ENCODE peak calls at places on chromosome 5, in eight cellular contexts. One of them, this sample, is unnamed.

GRCh38 chr5:172531704-172532026 is 77.3 kb upstream of the SH3PXD2B start:
- DNase-seq in amniotic stem cell: no peak
- DNase-seq in effector CD4-positive, alpha-beta T cell: no peak
- DNase-seq in activated CD4-positive, alpha-beta T cell treated with anti-CD3 and anti-CD28 coated beads for 48 hours: no peak
- DNase-seq in occipital lobe: no peak
- DNase-seq in GM03348: peak; percentile 2
- DNase-seq in GM23248: no peak
- DNase-seq in LHCN-M2: no peak
- DNase-seq in this sample: no peak

GRCh38 chr5:39200081-39200480 is 19.3 kb downstream of the FYB1 start:
- DNase-seq in amniotic stem cell: no peak
- DNase-seq in effector CD4-positive, alpha-beta T cell: no peak
- DNase-seq in activated CD4-positive, alpha-beta T cell treated with anti-CD3 and anti-CD28 coated beads for 48 hours: peak; percentile 59
- DNase-seq in occipital lobe: no peak
- DNase-seq in GM03348: no peak
- DNase-seq in GM23248: no peak
- DNase-seq in LHCN-M2: no peak
- DNase-seq in this sample: no peak

GRCh38 chr5:162567644-162568043 is 500.1 kb downstream of the GABRG2 start:
- DNase-seq in amniotic stem cell: no peak
- DNase-seq in effector CD4-positive, alpha-beta T cell: no peak
- DNase-seq in activated CD4-positive, alpha-beta T cell treated with anti-CD3 and anti-CD28 coated beads for 48 hours: no peak
- DNase-seq in occipital lobe: no peak
- DNase-seq in GM03348: no peak
- DNase-seq in GM23248: no peak
- DNase-seq in LHCN-M2: no peak
- DNase-seq in this sample: no peak

GRCh38 chr5:154534457-154535050 is 56.5 kb upstream of the HAND1 start:
- DNase-seq in amniotic stem cell: no peak
- DNase-seq in effector CD4-positive, alpha-beta T cell: no peak
- DNase-seq in activated CD4-positive, alpha-beta T cell treated with anti-CD3 and anti-CD28 coated beads for 48 hours: no peak
- DNase-seq in occipital lobe: no peak
- DNase-seq in GM03348: no peak
- DNase-seq in GM23248: no peak
- DNase-seq in LHCN-M2: no peak
- DNase-seq in this sample: no peak

GRCh38 chr5:138338411-138339085 is 482 bp downstream of the FAM53C start:
- DNase-seq in amniotic stem cell: no peak
- DNase-seq in effector CD4-positive, alpha-beta T cell: no peak
- DNase-seq in activated CD4-positive, alpha-beta T cell treated with anti-CD3 and anti-CD28 coated beads for 48 hours: peak; percentile 18
- DNase-seq in occipital lobe: no peak
- DNase-seq in GM03348: no peak
- DNase-seq in GM23248: no peak
- DNase-seq in LHCN-M2: no peak
- DNase-seq in this sample: peak; percentile 38

GRCh38 chr5:78754655-78755054 is 106.1 kb upstream of the LHFPL2 start:
- DNase-seq in amniotic stem cell: no peak
- DNase-seq in effector CD4-positive, alpha-beta T cell: no peak
- DNase-seq in activated CD4-positive, alpha-beta T cell treated with anti-CD3 and anti-CD28 coated beads for 48 hours: no peak
- DNase-seq in occipital lobe: no peak
- DNase-seq in GM03348: no peak
- DNase-seq in GM23248: no peak
- DNase-seq in LHCN-M2: no peak
- DNase-seq in this sample: no peak

GRCh38 chr5:150487199-150488061 is 20.5 kb upstream of the NDST1 start:
- DNase-seq in amniotic stem cell: no peak
- DNase-seq in effector CD4-positive, alpha-beta T cell: no peak
- DNase-seq in activated CD4-positive, alpha-beta T cell treated with anti-CD3 and anti-CD28 coated beads for 48 hours: no peak
- DNase-seq in occipital lobe: no peak
- DNase-seq in GM03348: no peak
- DNase-seq in GM23248: peak; percentile 68
- DNase-seq in LHCN-M2: peak; percentile 72
- DNase-seq in this sample: peak; percentile 15

GRCh38 chr5:59042201-59042600 is 459.3 kb downstream of the RAB3C start:
- DNase-seq in amniotic stem cell: no peak
- DNase-seq in effector CD4-positive, alpha-beta T cell: no peak
- DNase-seq in activated CD4-positive, alpha-beta T cell treated with anti-CD3 and anti-CD28 coated beads for 48 hours: no peak
- DNase-seq in occipital lobe: no peak
- DNase-seq in GM03348: peak; percentile 24
- DNase-seq in GM23248: peak; percentile 68
- DNase-seq in LHCN-M2: peak; percentile 81
- DNase-seq in this sample: no peak

GRCh38 chr5:54659651-54660050 is 142.1 kb downstream of the SNX18 start:
- DNase-seq in amniotic stem cell: no peak
- DNase-seq in effector CD4-positive, alpha-beta T cell: no peak
- DNase-seq in activated CD4-positive, alpha-beta T cell treated with anti-CD3 and anti-CD28 coated beads for 48 hours: no peak
- DNase-seq in occipital lobe: no peak
- DNase-seq in GM03348: no peak
- DNase-seq in GM23248: peak; percentile 65
- DNase-seq in LHCN-M2: no peak
- DNase-seq in this sample: no peak

GRCh38 chr5:108642170-108642906 is 105.4 kb upstream of the FER start:
- DNase-seq in amniotic stem cell: no peak
- DNase-seq in effector CD4-positive, alpha-beta T cell: peak; percentile 7
- DNase-seq in activated CD4-positive, alpha-beta T cell treated with anti-CD3 and anti-CD28 coated beads for 48 hours: peak; percentile 69
- DNase-seq in occipital lobe: peak; percentile 47
- DNase-seq in GM03348: peak; percentile 72
- DNase-seq in GM23248: peak; percentile 71
- DNase-seq in LHCN-M2: peak; percentile 70
- DNase-seq in this sample: peak; percentile 50

GRCh38 chr5:139148306-139148705 is 49.9 kb downstream of the SIL1 start:
- DNase-seq in amniotic stem cell: no peak
- DNase-seq in effector CD4-positive, alpha-beta T cell: no peak
- DNase-seq in activated CD4-positive, alpha-beta T cell treated with anti-CD3 and anti-CD28 coated beads for 48 hours: no peak
- DNase-seq in occipital lobe: no peak
- DNase-seq in GM03348: no peak
- DNase-seq in GM23248: no peak
- DNase-seq in LHCN-M2: no peak
- DNase-seq in this sample: no peak

GRCh38 chr5:39928709-39929108 is 503.9 kb upstream of the DAB2 start:
- DNase-seq in amniotic stem cell: no peak
- DNase-seq in effector CD4-positive, alpha-beta T cell: no peak
- DNase-seq in activated CD4-positive, alpha-beta T cell treated with anti-CD3 and anti-CD28 coated beads for 48 hours: no peak
- DNase-seq in occipital lobe: no peak
- DNase-seq in GM03348: peak; percentile 8
- DNase-seq in GM23248: peak; percentile 54
- DNase-seq in LHCN-M2: no peak
- DNase-seq in this sample: no peak

GRCh38 chr5:180803181-180804128 is 849 bp upstream of the MGAT1 start:
- DNase-seq in amniotic stem cell: no peak
- DNase-seq in effector CD4-positive, alpha-beta T cell: peak; percentile 72
- DNase-seq in activated CD4-positive, alpha-beta T cell treated with anti-CD3 and anti-CD28 coated beads for 48 hours: peak; percentile 93
- DNase-seq in occipital lobe: no peak
- DNase-seq in GM03348: peak; percentile 48
- DNase-seq in GM23248: peak; percentile 70
- DNase-seq in LHCN-M2: peak; percentile 60
- DNase-seq in this sample: peak; percentile 74

GRCh38 chr5:73213566-73213998 is 40.6 kb downstream of the TMEM174 start:
- DNase-seq in amniotic stem cell: no peak
- DNase-seq in effector CD4-positive, alpha-beta T cell: no peak
- DNase-seq in activated CD4-positive, alpha-beta T cell treated with anti-CD3 and anti-CD28 coated beads for 48 hours: peak; percentile 42
- DNase-seq in occipital lobe: no peak
- DNase-seq in GM03348: peak; percentile 57
- DNase-seq in GM23248: peak; percentile 69
- DNase-seq in LHCN-M2: peak; percentile 85
- DNase-seq in this sample: no peak

GRCh38 chr5:179559280-179560252 is 9.2 kb downstream of the RUFY1 start:
- DNase-seq in amniotic stem cell: peak; percentile 95
- DNase-seq in effector CD4-positive, alpha-beta T cell: peak; percentile 94
- DNase-seq in activated CD4-positive, alpha-beta T cell treated with anti-CD3 and anti-CD28 coated beads for 48 hours: peak; percentile 95
- DNase-seq in occipital lobe: peak; percentile 97
- DNase-seq in GM03348: peak; percentile 98
- DNase-seq in GM23248: peak; percentile 100
- DNase-seq in LHCN-M2: peak; percentile 93
- DNase-seq in this sample: peak; percentile 87

GRCh38 chr5:141875795-141876627 is 2.2 kb downstream of the PCDH1 start:
- DNase-seq in amniotic stem cell: no peak
- DNase-seq in effector CD4-positive, alpha-beta T cell: no peak
- DNase-seq in activated CD4-positive, alpha-beta T cell treated with anti-CD3 and anti-CD28 coated beads for 48 hours: no peak
- DNase-seq in occipital lobe: peak; percentile 21
- DNase-seq in GM03348: no peak
- DNase-seq in GM23248: peak; percentile 52
- DNase-seq in LHCN-M2: no peak
- DNase-seq in this sample: no peak

GRCh38 chr5:27124590-27124989 is 86.2 kb upstream of the CDH9 start:
- DNase-seq in amniotic stem cell: no peak
- DNase-seq in effector CD4-positive, alpha-beta T cell: no peak
- DNase-seq in activated CD4-positive, alpha-beta T cell treated with anti-CD3 and anti-CD28 coated beads for 48 hours: no peak
- DNase-seq in occipital lobe: no peak
- DNase-seq in GM03348: peak; percentile 12
- DNase-seq in GM23248: peak; percentile 11
- DNase-seq in LHCN-M2: peak; percentile 41
- DNase-seq in this sample: no peak

GRCh38 chr5:62773460-62773859 is 194.8 kb downstream of the LRRC70 start:
- DNase-seq in amniotic stem cell: no peak
- DNase-seq in effector CD4-positive, alpha-beta T cell: no peak
- DNase-seq in activated CD4-positive, alpha-beta T cell treated with anti-CD3 and anti-CD28 coated beads for 48 hours: no peak
- DNase-seq in occipital lobe: no peak
- DNase-seq in GM03348: no peak
- DNase-seq in GM23248: no peak
- DNase-seq in LHCN-M2: no peak
- DNase-seq in this sample: no peak

GRCh38 chr5:18397393-18397792 is 763.1 kb downstream of the TAF11L14 start:
- DNase-seq in amniotic stem cell: no peak
- DNase-seq in effector CD4-positive, alpha-beta T cell: no peak
- DNase-seq in activated CD4-positive, alpha-beta T cell treated with anti-CD3 and anti-CD28 coated beads for 48 hours: no peak
- DNase-seq in occipital lobe: no peak
- DNase-seq in GM03348: no peak
- DNase-seq in GM23248: no peak
- DNase-seq in LHCN-M2: no peak
- DNase-seq in this sample: no peak

GRCh38 chr5:76763136-76763535 is 47.2 kb downstream of the F2R start:
- DNase-seq in amniotic stem cell: no peak
- DNase-seq in effector CD4-positive, alpha-beta T cell: no peak
- DNase-seq in activated CD4-positive, alpha-beta T cell treated with anti-CD3 and anti-CD28 coated beads for 48 hours: no peak
- DNase-seq in occipital lobe: no peak
- DNase-seq in GM03348: no peak
- DNase-seq in GM23248: no peak
- DNase-seq in LHCN-M2: no peak
- DNase-seq in this sample: no peak

GRCh38 chr5:6574111-6574510 is 58.7 kb downstream of the NSUN2 start:
- DNase-seq in amniotic stem cell: no peak
- DNase-seq in effector CD4-positive, alpha-beta T cell: no peak
- DNase-seq in activated CD4-positive, alpha-beta T cell treated with anti-CD3 and anti-CD28 coated beads for 48 hours: no peak
- DNase-seq in occipital lobe: no peak
- DNase-seq in GM03348: no peak
- DNase-seq in GM23248: no peak
- DNase-seq in LHCN-M2: no peak
- DNase-seq in this sample: no peak

GRCh38 chr5:3288325-3288724 is 307.3 kb upstream of the IRX1 start:
- DNase-seq in amniotic stem cell: no peak
- DNase-seq in effector CD4-positive, alpha-beta T cell: no peak
- DNase-seq in activated CD4-positive, alpha-beta T cell treated with anti-CD3 and anti-CD28 coated beads for 48 hours: no peak
- DNase-seq in occipital lobe: no peak
- DNase-seq in GM03348: no peak
- DNase-seq in GM23248: no peak
- DNase-seq in LHCN-M2: no peak
- DNase-seq in this sample: no peak

GRCh38 chr5:164098536-164098935 is 593.1 kb downstream of the MAT2B start:
- DNase-seq in amniotic stem cell: no peak
- DNase-seq in effector CD4-positive, alpha-beta T cell: no peak
- DNase-seq in activated CD4-positive, alpha-beta T cell treated with anti-CD3 and anti-CD28 coated beads for 48 hours: no peak
- DNase-seq in occipital lobe: no peak
- DNase-seq in GM03348: no peak
- DNase-seq in GM23248: no peak
- DNase-seq in LHCN-M2: no peak
- DNase-seq in this sample: no peak

GRCh38 chr5:148933903-148934432 is 107.6 kb downstream of the ADRB2 start:
- DNase-seq in amniotic stem cell: no peak
- DNase-seq in effector CD4-positive, alpha-beta T cell: no peak
- DNase-seq in activated CD4-positive, alpha-beta T cell treated with anti-CD3 and anti-CD28 coated beads for 48 hours: no peak
- DNase-seq in occipital lobe: no peak
- DNase-seq in GM03348: no peak
- DNase-seq in GM23248: no peak
- DNase-seq in LHCN-M2: no peak
- DNase-seq in this sample: no peak

GRCh38 chr5:80960531-80961375 is 590 bp downstream of the RASGRF2 start:
- DNase-seq in amniotic stem cell: no peak
- DNase-seq in effector CD4-positive, alpha-beta T cell: peak; percentile 23
- DNase-seq in activated CD4-positive, alpha-beta T cell treated with anti-CD3 and anti-CD28 coated beads for 48 hours: peak; percentile 62
- DNase-seq in occipital lobe: peak; percentile 59
- DNase-seq in GM03348: peak; percentile 19
- DNase-seq in GM23248: peak; percentile 19
- DNase-seq in LHCN-M2: peak; percentile 9
- DNase-seq in this sample: no peak

GRCh38 chr5:173577817-173578216 is 38.6 kb downstream of the BOD1 start:
- DNase-seq in amniotic stem cell: no peak
- DNase-seq in effector CD4-positive, alpha-beta T cell: no peak
- DNase-seq in activated CD4-positive, alpha-beta T cell treated with anti-CD3 and anti-CD28 coated beads for 48 hours: no peak
- DNase-seq in occipital lobe: no peak
- DNase-seq in GM03348: no peak
- DNase-seq in GM23248: no peak
- DNase-seq in LHCN-M2: no peak
- DNase-seq in this sample: no peak

GRCh38 chr5:1074816-1075554 is 36.9 kb downstream of the SLC12A7 start:
- DNase-seq in amniotic stem cell: no peak
- DNase-seq in effector CD4-positive, alpha-beta T cell: no peak
- DNase-seq in activated CD4-positive, alpha-beta T cell treated with anti-CD3 and anti-CD28 coated beads for 48 hours: no peak
- DNase-seq in occipital lobe: no peak
- DNase-seq in GM03348: no peak
- DNase-seq in GM23248: no peak
- DNase-seq in LHCN-M2: no peak
- DNase-seq in this sample: no peak

GRCh38 chr5:177402271-177403043 is 2.0 kb upstream of the PFN3 start:
- DNase-seq in amniotic stem cell: no peak
- DNase-seq in effector CD4-positive, alpha-beta T cell: peak; percentile 43
- DNase-seq in activated CD4-positive, alpha-beta T cell treated with anti-CD3 and anti-CD28 coated beads for 48 hours: peak; percentile 84
- DNase-seq in occipital lobe: no peak
- DNase-seq in GM03348: peak; percentile 54
- DNase-seq in GM23248: peak; percentile 74
- DNase-seq in LHCN-M2: peak; percentile 32
- DNase-seq in this sample: no peak

GRCh38 chr5:88269222-88269771 is 652 bp upstream of the TMEM161B start:
- DNase-seq in amniotic stem cell: no peak
- DNase-seq in effector CD4-positive, alpha-beta T cell: peak; percentile 4
- DNase-seq in activated CD4-positive, alpha-beta T cell treated with anti-CD3 and anti-CD28 coated beads for 48 hours: no peak
- DNase-seq in occipital lobe: no peak
- DNase-seq in GM03348: peak; percentile 36
- DNase-seq in GM23248: peak; percentile 44
- DNase-seq in LHCN-M2: no peak
- DNase-seq in this sample: no peak

GRCh38 chr5:16842916-16843315 is 93.2 kb downstream of the MYO10 start:
- DNase-seq in amniotic stem cell: no peak
- DNase-seq in effector CD4-positive, alpha-beta T cell: no peak
- DNase-seq in activated CD4-positive, alpha-beta T cell treated with anti-CD3 and anti-CD28 coated beads for 48 hours: no peak
- DNase-seq in occipital lobe: no peak
- DNase-seq in GM03348: no peak
- DNase-seq in GM23248: no peak
- DNase-seq in LHCN-M2: no peak
- DNase-seq in this sample: no peak

GRCh38 chr5:172455511-172456061 is 1.3 kb upstream of the SH3PXD2B start:
- DNase-seq in amniotic stem cell: no peak
- DNase-seq in effector CD4-positive, alpha-beta T cell: no peak
- DNase-seq in activated CD4-positive, alpha-beta T cell treated with anti-CD3 and anti-CD28 coated beads for 48 hours: no peak
- DNase-seq in occipital lobe: no peak
- DNase-seq in GM03348: peak; percentile 83
- DNase-seq in GM23248: peak; percentile 90
- DNase-seq in LHCN-M2: peak; percentile 79
- DNase-seq in this sample: no peak

GRCh38 chr5:52010430-52010829 is 627.2 kb downstream of the ISL1 start:
- DNase-seq in amniotic stem cell: no peak
- DNase-seq in effector CD4-positive, alpha-beta T cell: no peak
- DNase-seq in activated CD4-positive, alpha-beta T cell treated with anti-CD3 and anti-CD28 coated beads for 48 hours: no peak
- DNase-seq in occipital lobe: no peak
- DNase-seq in GM03348: no peak
- DNase-seq in GM23248: no peak
- DNase-seq in LHCN-M2: no peak
- DNase-seq in this sample: no peak

GRCh38 chr5:94707359-94707758 is 88.9 kb downstream of the SLF1 start:
- DNase-seq in amniotic stem cell: no peak
- DNase-seq in effector CD4-positive, alpha-beta T cell: no peak
- DNase-seq in activated CD4-positive, alpha-beta T cell treated with anti-CD3 and anti-CD28 coated beads for 48 hours: no peak
- DNase-seq in occipital lobe: no peak
- DNase-seq in GM03348: no peak
- DNase-seq in GM23248: no peak
- DNase-seq in LHCN-M2: peak; percentile 64
- DNase-seq in this sample: no peak

GRCh38 chr5:151107084-151107483 is 26.2 kb upstream of the TNIP1 start:
- DNase-seq in amniotic stem cell: no peak
- DNase-seq in effector CD4-positive, alpha-beta T cell: no peak
- DNase-seq in activated CD4-positive, alpha-beta T cell treated with anti-CD3 and anti-CD28 coated beads for 48 hours: no peak
- DNase-seq in occipital lobe: no peak
- DNase-seq in GM03348: no peak
- DNase-seq in GM23248: no peak
- DNase-seq in LHCN-M2: no peak
- DNase-seq in this sample: no peak